ENCODE peak calls at places on chromosomes 16 and 17, in six cellular contexts. N, E, S, U, C and A are unnamed samples.

GRCh38 chr17:74243013-74243755 is 29.8 kb downstream of the TTYH2 start:
- DNase-seq in N (no peak), E (no peak), S (peak; percentile 70), U (peak; percentile 46), C (no peak), A (no peak)

GRCh38 chr17:29927546-29927945 is 2.5 kb downstream of the SSH2 start:
- DNase-seq in N (no peak), E (no peak), S (no peak), U (no peak), C (no peak), A (no peak)

GRCh38 chr17:57619061-57619937 is 125.8 kb downstream of the CCDC182 start:
- DNase-seq in N (no peak), E (no peak), S (no peak), U (no peak), C (no peak), A (no peak)

GRCh38 chr16:16095646-16096045 is 127.6 kb downstream of the ABCC6 start:
- DNase-seq in N (no peak), E (no peak), S (no peak), U (no peak), C (no peak), A (no peak)

GRCh38 chr16:65725156-65725845 is 603.4 kb upstream of the CDH11 start:
- DNase-seq in N (no peak), E (no peak), S (peak; percentile 33), U (no peak), C (no peak), A (no peak)

GRCh38 chr17:30113213-30113612 is 3.4 kb upstream of the NSRP1 start:
- DNase-seq in N (no peak), E (no peak), S (no peak), U (no peak), C (no peak), A (peak; percentile 82)

GRCh38 chr16:50622643-50623369 is 58.3 kb downstream of the SNX20 start:
- DNase-seq in N (no peak), E (no peak), S (no peak), U (no peak), C (no peak), A (no peak)

GRCh38 chr17:73646409-73647305 is 2.4 kb upstream of the SDK2 start:
- DNase-seq in N (no peak), E (peak; percentile 71), S (no peak), U (no peak), C (no peak), A (no peak)

GRCh38 chr16:8936421-8936820 is 27.3 kb downstream of the USP7 start:
- DNase-seq in N (peak; percentile 81), E (peak; percentile 68), S (no peak), U (no peak), C (peak; percentile 41), A (peak; percentile 65)